ENCODE peak calls at places on chromosomes 4 and X, in eight cellular contexts. W is GM23248; N is K562; Q is CD8-positive, alpha-beta memory T cell; O is NT2/D1; C is uterus; Y is CD4-positive, alpha-beta memory T cell; S is mammary epithelial cell. F is an unnamed sample. For H3K36me3, the result is how much of the 10 kb centered on the place peaks cover.

GRCh38 chrX:54093159-54093558 is 48.9 kb upstream of the PHF8 start:
- DNase-seq in W (no peak), N (no peak), Q (no peak), O (no peak), C (no peak), Y (no peak), S (no peak), F (no peak)

GRCh38 chr4:98657531-98658286 is 702 bp downstream of the TSPAN5 start:
- DNase-seq in W (peak), N (no peak), Q (peak), O (peak), C (peak), Y (peak), S (peak), F (no peak)

GRCh38 chr4:5798447-5798846 is 87.4 kb downstream of the EVC start:
- DNase-seq in W (peak), N (no peak), Q (no peak), O (no peak), C (no peak), Y (no peak), S (no peak), F (no peak)

GRCh38 chrX:102155806-102156179 is at the start of gene BEX5:
- DNase-seq in W (peak), N (peak), Q (peak), O (peak), C (peak), Y (peak), S (no peak), F (peak)

GRCh38 chr4:141099326-141099725 is 33.9 kb downstream of the RNF150 start:
- DNase-seq in W (peak), N (no peak), Q (no peak), O (no peak), C (no peak), Y (no peak), S (no peak), F (no peak)

GRCh38 chr4:336893-337142 is 796 bp upstream of the ZNF141 start:
- DNase-seq in W (no peak), N (no peak), Q (no peak), O (no peak), C (no peak), Y (no peak), S (no peak), F (peak)

GRCh38 chr4:168995537-168996295 is 14.3 kb downstream of the CBR4 start:
- DNase-seq in W (peak), N (no peak), Q (no peak), O (no peak), C (no peak), Y (no peak), S (peak), F (no peak)

GRCh38 chr4:127988638-127989037 is 23.4 kb downstream of the ABHD18 start:
- DNase-seq in W (no peak), N (no peak), Q (no peak), O (no peak), C (no peak), Y (no peak), S (no peak), F (no peak)

GRCh38 chrX:11188664-11189063 is 77.5 kb downstream of the HCCS start:
- DNase-seq in W (peak), N (no peak), Q (no peak), O (no peak), C (no peak), Y (no peak), S (peak), F (no peak)

GRCh38 chr4:48093949-48094550 is 40.0 kb downstream of the TXK start:
- DNase-seq in W (no peak), N (no peak), Q (no peak), O (no peak), C (no peak), Y (no peak), S (peak), F (no peak)

GRCh38 chrX:42022158-42022557 is 98.8 kb upstream of the CASK start:
- DNase-seq in W (no peak), N (no peak), Q (no peak), O (no peak), C (no peak), Y (no peak), S (no peak), F (no peak)

GRCh38 chrX:115649461-115650063 is 88.6 kb downstream of the PLS3 start:
- DNase-seq in W (no peak), N (no peak), Q (no peak), O (no peak), C (no peak), Y (no peak), S (peak), F (no peak)

GRCh38 chr4:64340243-64341110 is 68.8 kb downstream of the TECRL start:
- DNase-seq in W (no peak), N (no peak), Q (no peak), O (no peak), C (no peak), Y (no peak), S (no peak), F (no peak)

GRCh38 chr4:135256111-135256510 is 1054.5 kb upstream of the PABPC4L start:
- DNase-seq in W (no peak), N (no peak), Q (no peak), O (no peak), C (no peak), Y (no peak), S (no peak), F (no peak)

GRCh38 chr4:173518419-173519102 is 11.5 kb downstream of the HAND2 start:
- DNase-seq in W (no peak), N (no peak), Q (no peak), O (no peak), C (no peak), Y (no peak), S (no peak), F (no peak)

GRCh38 chr4:95921470-95921869 is 81.6 kb downstream of the PDHA2 start:
- DNase-seq in W (no peak), N (no peak), Q (no peak), O (no peak), C (no peak), Y (no peak), S (no peak), F (no peak)

GRCh38 chr4:41418444-41418843 is 119.5 kb upstream of the LIMCH1 start:
- DNase-seq in W (peak), N (no peak), Q (no peak), O (no peak), C (no peak), Y (no peak), S (peak), F (no peak)

GRCh38 chrX:63657821-63658220 is 127.2 kb downstream of the ARHGEF9 start:
- DNase-seq in W (peak), N (no peak), Q (no peak), O (no peak), C (peak), Y (no peak), S (peak), F (no peak)

GRCh38 chrX:130263016-130263415 is 5.7 kb downstream of the ZNF280C start:
- DNase-seq in W (peak), N (no peak), Q (no peak), O (no peak), C (no peak), Y (no peak), S (no peak), F (no peak)

GRCh38 chr4:137688651-137689050 is 156.4 kb upstream of the PCDH18 start:
- DNase-seq in W (no peak), N (no peak), Q (no peak), O (no peak), C (no peak), Y (no peak), S (no peak), F (no peak)

GRCh38 chr4:112152496-112152895 is 7.2 kb downstream of the FAM241A start:
- DNase-seq in W (no peak), N (no peak), Q (no peak), O (no peak), C (no peak), Y (no peak), S (no peak), F (no peak)

GRCh38 chrX:29617725-29618124 is 597.6 kb upstream of the MAGEB2 start:
- DNase-seq in W (peak), N (no peak), Q (no peak), O (no peak), C (no peak), Y (no peak), S (no peak), F (no peak)

GRCh38 chr4:67198757-67199156 is 346.5 kb downstream of the CENPC start:
- DNase-seq in W (peak), N (no peak), Q (no peak), O (no peak), C (no peak), Y (no peak), S (peak), F (peak)

GRCh38 chr4:38179690-38180299 is 219.6 kb downstream of the PTTG2 start:
- DNase-seq in W (peak), N (peak), Q (peak), O (peak), C (peak), Y (peak), S (peak), F (peak)

GRCh38 chrX:103343105-103343504 is 13.1 kb downstream of the TCEAL7 start:
- DNase-seq in W (peak), N (peak), Q (no peak), O (no peak), C (peak), Y (peak), S (peak), F (no peak)

GRCh38 chrX:120769576-120770341 is 105.9 kb downstream of the CT47B1 start:
- DNase-seq in W (peak), N (no peak), Q (no peak), O (peak), C (no peak), Y (no peak), S (peak), F (no peak)

GRCh38 chr4:28481565-28481964 is 1620.9 kb downstream of the STIM2 start:
- DNase-seq in W (no peak), N (no peak), Q (no peak), O (no peak), C (no peak), Y (no peak), S (peak), F (no peak)

GRCh38 chrX:107711521-107712041 is 64.0 kb downstream of the TSC22D3 start:
- DNase-seq in W (no peak), N (no peak), Q (no peak), O (no peak), C (peak), Y (no peak), S (no peak), F (no peak)

GRCh38 chr4:124243671-124244366 is 468.7 kb downstream of the ANKRD50 start:
- DNase-seq in W (no peak), N (no peak), Q (no peak), O (no peak), C (no peak), Y (no peak), S (no peak), F (no peak)
- H3K4me3 ChIP-seq in W (no peak), N (no peak), Q (no peak), O (no peak), C (no peak), Y (no peak), S (no peak), F (no peak)

GRCh38 chr4:2650276-2650675 is 105.9 kb downstream of the TNIP2 start:
- DNase-seq in W (no peak), N (no peak), Q (no peak), O (no peak), C (no peak), Y (no peak), S (no peak), F (no peak)

GRCh38 chr4:2647403-2648158 is 108.6 kb downstream of the TNIP2 start:
- DNase-seq in W (no peak), N (no peak), Q (no peak), O (no peak), C (no peak), Y (no peak), S (no peak), F (no peak)

GRCh38 chr4:2648159-2648814 is 107.8 kb downstream of the TNIP2 start:
- DNase-seq in W (no peak), N (no peak), Q (no peak), O (no peak), C (no peak), Y (no peak), S (no peak), F (no peak)

GRCh38 chr4:2651546-2651945 is 104.6 kb downstream of the TNIP2 start:
- DNase-seq in W (no peak), N (no peak), Q (no peak), O (no peak), C (no peak), Y (no peak), S (no peak), F (no peak)

DNA sequence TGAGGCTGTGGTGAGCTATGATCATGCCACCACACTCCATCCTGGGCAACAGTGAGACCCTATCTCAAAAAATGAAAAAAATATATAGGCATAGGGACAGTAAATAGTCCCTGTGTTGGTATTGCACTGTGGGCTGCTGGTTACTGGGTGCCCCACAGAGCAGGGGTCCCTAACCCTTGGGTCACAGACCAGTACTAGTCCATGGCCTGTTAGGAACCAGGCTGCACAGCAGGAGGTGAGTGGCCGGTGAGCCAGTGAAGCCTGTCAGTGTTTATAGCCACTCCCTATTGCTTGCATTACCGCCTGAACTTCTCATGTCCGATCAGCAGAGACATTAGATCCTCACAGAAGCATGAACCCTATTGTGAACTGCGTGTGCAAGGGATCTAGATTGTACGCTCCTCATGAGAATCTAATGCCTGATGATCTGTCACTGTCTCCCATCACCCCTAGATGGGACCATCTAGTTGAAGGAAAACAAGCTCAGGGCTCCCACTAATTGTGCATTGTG is 106.5 kb downstream of the TNIP2 start:
- DNase-seq in W (no peak), N (no peak), Q (no peak), O (no peak), C (no peak), Y (no peak), S (no peak), F (no peak)
- H3K36me3 ChIP-seq in W (under half), N (half or more), Q (under half), O (half or more), C (under half), Y (under half), S (under half), F (under half)

GRCh38 chr4:106898621-106899230 is 137.4 kb downstream of the DKK2 start:
- DNase-seq in W (peak), N (peak), Q (no peak), O (peak), C (no peak), Y (no peak), S (peak), F (peak)

GRCh38 chr4:106893903-106894302 is 142.2 kb downstream of the DKK2 start:
- DNase-seq in W (no peak), N (no peak), Q (no peak), O (no peak), C (no peak), Y (no peak), S (no peak), F (no peak)

GRCh38 chr4:106893395-106893881 is 142.7 kb downstream of the DKK2 start:
- DNase-seq in W (no peak), N (no peak), Q (no peak), O (no peak), C (no peak), Y (no peak), S (no peak), F (no peak)

DNA sequence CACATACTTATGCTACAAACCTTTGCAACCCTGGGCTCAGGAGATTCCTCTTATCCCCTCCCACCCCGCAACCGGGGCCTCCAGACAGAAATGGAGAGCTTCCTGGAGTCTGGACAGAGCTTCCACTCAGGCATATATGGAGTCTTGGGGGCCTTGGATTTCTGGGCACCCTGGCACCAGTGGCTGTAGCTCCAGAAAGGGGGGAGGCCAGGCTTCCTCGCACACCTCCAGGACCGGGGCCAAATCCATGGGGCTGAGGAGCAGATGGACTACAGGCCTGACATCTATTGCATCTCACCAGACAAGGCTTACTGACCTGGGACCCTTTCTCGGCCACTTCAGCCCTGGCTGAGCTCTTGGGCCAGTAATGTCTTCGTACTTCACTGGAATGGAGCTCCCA is 143.3 kb downstream of the DKK2 start:
- DNase-seq in W (no peak), N (no peak), Q (no peak), O (no peak), C (no peak), Y (no peak), S (no peak), F (no peak)
- H3K4me3 ChIP-seq in W (no peak), N (no peak), Q (no peak), O (no peak), C (no peak), Y (no peak), S (no peak), F (no peak)

GRCh38 chr4:7799723-7800122 is 139.9 kb downstream of the AFAP1 start:
- DNase-seq in W (no peak), N (no peak), Q (no peak), O (no peak), C (no peak), Y (no peak), S (no peak), F (no peak)

GRCh38 chr4:7800410-7800809 is 139.3 kb downstream of the AFAP1 start:
- DNase-seq in W (no peak), N (no peak), Q (no peak), O (no peak), C (peak), Y (no peak), S (no peak), F (no peak)

GRCh38 chr4:7799306-7799705 is 140.4 kb downstream of the AFAP1 start:
- DNase-seq in W (no peak), N (no peak), Q (no peak), O (no peak), C (no peak), Y (no peak), S (no peak), F (no peak)

GRCh38 chr4:7797330-7797729 is 142.3 kb downstream of the AFAP1 start:
- DNase-seq in W (no peak), N (no peak), Q (no peak), O (no peak), C (no peak), Y (no peak), S (no peak), F (no peak)

GRCh38 chr4:7798215-7798995 is 141.3 kb downstream of the AFAP1 start:
- DNase-seq in W (peak), N (no peak), Q (no peak), O (no peak), C (no peak), Y (no peak), S (no peak), F (no peak)
- H3K36me3 ChIP-seq in W (half or more), N (under half), Q (under half), O (half or more), C (under half), Y (under half), S (under half), F (under half)

DNA sequence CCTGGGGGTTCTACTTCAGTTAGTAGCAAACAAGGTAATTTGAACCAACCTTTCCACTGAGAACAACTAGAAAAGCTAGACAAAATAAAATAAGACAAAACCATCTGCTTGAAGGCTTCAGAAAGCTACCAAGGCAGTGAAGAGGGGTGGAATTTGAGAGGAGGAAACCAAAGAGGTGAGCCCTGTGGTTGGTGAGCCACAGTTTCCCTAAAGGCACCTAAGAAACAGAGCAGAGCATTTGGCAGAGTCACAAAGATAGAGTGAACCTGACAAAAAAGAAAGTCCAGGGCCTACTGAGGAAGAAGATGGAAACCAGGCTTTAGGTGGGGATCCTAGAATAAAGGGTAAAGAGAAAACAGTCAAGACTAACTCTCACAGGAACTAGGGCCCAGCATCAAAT is 44.3 kb downstream of the CHST7 start:
- DNase-seq in W (no peak), N (no peak), Q (no peak), O (no peak), C (no peak), Y (no peak), S (no peak), F (no peak)
- H3K4me3 ChIP-seq in W (no peak), N (no peak), Q (no peak), O (no peak), C (no peak), Y (no peak), S (no peak), F (no peak)

F was measured in iPS DF 6.9.